ENCODE peak calls at places on chromosome 20, in four cellular contexts. One of them, this sample, is unnamed.

GRCh38 chr20:13430346-13431002 is 208.3 kb downstream of the TASP1 start:
- DNase-seq in RPMI8226: no peak
- DNase-seq in mucosa of gallbladder: peak; percentile 43
- DNase-seq in neural crest cell: no peak
- DNase-seq in this sample: no peak

GRCh38 chr20:478949-479429 is 16.7 kb upstream of the TBC1D20 start:
- DNase-seq in RPMI8226: peak; percentile 73
- DNase-seq in mucosa of gallbladder: peak; percentile 23
- DNase-seq in neural crest cell: peak; percentile 16
- DNase-seq in this sample: peak; percentile 38

GRCh38 chr20:49539481-49540231 is 28.3 kb downstream of the PTGIS start:
- DNase-seq in RPMI8226: peak; percentile 54
- DNase-seq in mucosa of gallbladder: no peak
- DNase-seq in neural crest cell: no peak
- DNase-seq in this sample: no peak

GRCh38 chr20:2859330-2860121 is 13.8 kb upstream of the PTPRA start:
- DNase-seq in RPMI8226: no peak
- DNase-seq in mucosa of gallbladder: no peak
- DNase-seq in neural crest cell: no peak
- DNase-seq in this sample: no peak

GRCh38 chr20:5364997-5365597 is 48.3 kb upstream of the PROKR2 start:
- DNase-seq in RPMI8226: no peak
- DNase-seq in mucosa of gallbladder: no peak
- DNase-seq in neural crest cell: no peak
- DNase-seq in this sample: no peak

GRCh38 chr20:58446264-58446937 is 57.4 kb downstream of the VAPB start:
- DNase-seq in RPMI8226: no peak
- DNase-seq in mucosa of gallbladder: no peak
- DNase-seq in neural crest cell: no peak
- DNase-seq in this sample: no peak

GRCh38 chr20:63114693-63115069 is 101.2 kb downstream of the YTHDF1 start:
- DNase-seq in RPMI8226: peak; percentile 46
- DNase-seq in mucosa of gallbladder: no peak
- DNase-seq in neural crest cell: no peak
- DNase-seq in this sample: no peak

GRCh38 chr20:32842688-32843524 is 15.8 kb upstream of the EFCAB8 start:
- DNase-seq in RPMI8226: no peak
- DNase-seq in mucosa of gallbladder: no peak
- DNase-seq in neural crest cell: no peak
- DNase-seq in this sample: no peak

GRCh38 chr20:43959079-43959919 is 44.6 kb downstream of the TOX2 start:
- DNase-seq in RPMI8226: peak; percentile 41
- DNase-seq in mucosa of gallbladder: peak; percentile 58
- DNase-seq in neural crest cell: no peak
- DNase-seq in this sample: no peak

GRCh38 chr20:32281711-32282110 is 4.3 kb downstream of the KIF3B start:
- DNase-seq in RPMI8226: no peak
- DNase-seq in mucosa of gallbladder: no peak
- DNase-seq in neural crest cell: no peak
- DNase-seq in this sample: no peak

GRCh38 chr20:33791959-33792597 is 19.1 kb upstream of the CHMP4B start:
- DNase-seq in RPMI8226: peak; percentile 55
- DNase-seq in mucosa of gallbladder: no peak
- DNase-seq in neural crest cell: peak; percentile 84
- DNase-seq in this sample: peak; percentile 67

GRCh38 chr20:18405826-18406225 is 61.0 kb downstream of the DZANK1 start:
- DNase-seq in RPMI8226: no peak
- DNase-seq in mucosa of gallbladder: no peak
- DNase-seq in neural crest cell: no peak
- DNase-seq in this sample: no peak

GRCh38 chr20:39245685-39246311 is 283.7 kb downstream of the DHX35 start:
- DNase-seq in RPMI8226: no peak
- DNase-seq in mucosa of gallbladder: no peak
- DNase-seq in neural crest cell: no peak
- DNase-seq in this sample: no peak

GRCh38 chr20:17519606-17520285 is 11.4 kb downstream of the BFSP1 start:
- DNase-seq in RPMI8226: no peak
- DNase-seq in mucosa of gallbladder: no peak
- DNase-seq in neural crest cell: no peak
- DNase-seq in this sample: no peak